ENCODE peak calls at places on chromosomes 7 and 10, in seven cellular contexts. U, P, S, E, C, Q and W are unnamed samples.

GRCh38 chr7:3338161-3338560 is 37.1 kb downstream of the SDK1 start:
- DNase-seq in C (peak), U (no peak), P (no peak), S (no peak), Q (no peak), E (no peak), W (no peak)

GRCh38 chr10:46323176-46323575 is 36.4 kb downstream of the ANTXRL start:
- DNase-seq in U (no peak), E (no peak), Q (no peak), S (no peak), C (no peak), P (no peak), W (no peak)

GRCh38 chr7:87416682-87417587 is 58.5 kb downstream of the ABCB4 start:
- DNase-seq in P (no peak), U (peak), Q (peak), C (peak), S (peak), E (no peak), W (peak)

GRCh38 chr10:34528320-34528719 is 286.8 kb downstream of the PARD3 start:
- DNase-seq in E (no peak), Q (no peak), P (peak), C (no peak), U (peak), S (peak), W (no peak)

GRCh38 chr7:100433592-100434296 is 2.6 kb downstream of the PPP1R35 start:
- DNase-seq in Q (no peak), S (no peak), C (no peak), P (no peak), U (no peak), E (no peak), W (no peak)

GRCh38 chr7:137975223-137975622 is 26.7 kb downstream of the CREB3L2 start:
- DNase-seq in S (no peak), P (no peak), C (no peak), E (no peak), U (no peak), Q (peak), W (peak)

GRCh38 chr10:30550967-30551815 is 78.4 kb downstream of the LYZL2 start:
- DNase-seq in P (no peak), U (no peak), Q (no peak), C (no peak), E (no peak), S (no peak), W (no peak)

GRCh38 chr10:133440633-133441285 is 13.0 kb upstream of the SCART1 start:
- DNase-seq in U (no peak), P (no peak), Q (peak), S (no peak), E (peak), C (no peak), W (no peak)

GRCh38 chr7:36638586-36639265 is 85.6 kb downstream of the AOAH start:
- DNase-seq in E (no peak), U (no peak), P (no peak), S (no peak), C (no peak), Q (no peak), W (peak)

GRCh38 chr10:68871105-68871711 is 29.9 kb upstream of the DDX50 start:
- DNase-seq in S (no peak), E (no peak), U (peak), Q (no peak), P (no peak), C (no peak), W (peak)

GRCh38 chr7:131221061-131221460 is 106.6 kb upstream of the MKLN1 start:
- DNase-seq in P (no peak), C (no peak), U (no peak), S (no peak), Q (no peak), E (peak), W (no peak)

GRCh38 chr7:80907612-80908011 is 11.2 kb downstream of the SEMA3C start:
- DNase-seq in P (no peak), C (no peak), S (no peak), Q (no peak), E (no peak), U (no peak), W (no peak)

GRCh38 chr7:140230862-140231778 is 54.3 kb upstream of the KDM7A start:
- DNase-seq in C (peak), S (peak), U (peak), E (no peak), Q (peak), P (no peak), W (peak)

GRCh38 chr10:27713906-27714305 is 31.7 kb downstream of the MKX start:
- DNase-seq in S (no peak), U (no peak), E (no peak), Q (no peak), P (no peak), C (no peak), W (no peak)

GRCh38 chr10:21528452-21529235 is 3.2 kb upstream of the SKIDA1 start:
- DNase-seq in Q (no peak), S (no peak), P (no peak), C (no peak), U (peak), E (no peak), W (peak)

GRCh38 chr7:79312022-79312421 is 141.4 kb downstream of the MAGI2 start:
- DNase-seq in S (no peak), E (no peak), Q (no peak), P (no peak), C (no peak), U (no peak), W (no peak)

GRCh38 chr10:60350400-60350799 is 39.3 kb downstream of the ANK3 start:
- DNase-seq in C (peak), Q (no peak), S (no peak), U (no peak), P (no peak), E (no peak), W (no peak)

GRCh38 chr7:158055726-158056510 is 531.7 kb downstream of the PTPRN2 start:
- DNase-seq in Q (no peak), U (no peak), C (no peak), S (no peak), P (no peak), E (no peak), W (no peak)

GRCh38 chr7:158053516-158053915 is 534.1 kb downstream of the PTPRN2 start:
- DNase-seq in C (no peak), Q (no peak), S (no peak), E (no peak), U (no peak), P (no peak), W (no peak)

GRCh38 chr7:158052381-158053095 is 535.1 kb downstream of the PTPRN2 start:
- DNase-seq in Q (no peak), S (no peak), E (no peak), C (no peak), P (no peak), U (no peak), W (no peak)

GRCh38 chr7:158054081-158054480 is 533.5 kb downstream of the PTPRN2 start:
- DNase-seq in U (no peak), S (no peak), Q (no peak), C (no peak), E (no peak), P (no peak), W (no peak)

DNA sequence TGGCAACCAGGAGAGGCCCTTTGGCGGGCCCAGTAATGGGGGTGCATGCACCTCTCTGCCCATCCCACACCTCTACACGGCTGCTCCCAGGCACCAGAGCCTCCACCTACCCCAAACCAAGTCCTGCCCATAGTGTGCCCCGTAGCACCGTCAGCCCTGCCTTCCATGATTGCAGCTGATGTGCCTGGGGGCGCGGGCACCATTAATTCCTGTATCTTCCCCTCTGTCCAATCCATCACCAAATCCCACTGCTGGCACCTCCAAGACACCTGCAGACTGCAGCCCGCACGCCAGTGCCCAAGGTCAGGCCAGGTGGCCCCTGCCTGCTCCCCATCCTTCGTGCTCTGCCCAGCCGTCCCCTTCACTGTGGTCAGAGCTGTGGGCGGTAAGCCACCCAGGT is 533.0 kb downstream of the PTPRN2 start:
- DNase-seq in C (no peak), S (no peak), U (no peak), Q (no peak), E (no peak), P (no peak), W (no peak)
- TF ChIP-seq POLR2A in C (no peak), S (no peak), U (no peak), Q (no peak), E (no peak), P (no peak), W (no peak)

DNA sequence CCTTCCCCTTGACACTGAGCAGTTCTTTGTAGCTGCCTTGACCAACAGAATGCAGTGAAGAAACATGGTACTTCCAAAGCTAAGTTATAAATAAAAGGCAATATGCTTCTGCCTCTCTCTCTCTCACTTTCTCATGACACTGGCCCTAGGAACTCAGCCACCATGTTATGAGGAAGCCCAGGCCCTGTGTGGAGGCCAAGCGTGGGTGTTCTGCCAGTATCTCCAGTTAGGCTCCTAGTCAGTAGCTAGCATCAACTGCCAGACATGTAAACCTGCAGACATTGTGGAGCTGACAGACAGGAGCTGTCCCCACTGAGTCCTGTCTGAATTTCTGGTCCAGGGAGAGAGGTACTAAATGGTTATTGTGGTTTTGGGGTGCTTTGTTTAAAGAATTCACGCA is 45.2 kb downstream of the TMEM209 start:
- DNase-seq in P (no peak), C (no peak), S (no peak), E (no peak), Q (no peak), U (no peak), W (no peak)
- TF ChIP-seq POLR2A in P (no peak), C (no peak), S (no peak), E (no peak), Q (no peak), U (no peak), W (no peak)

GRCh38 chr7:70703785-70704184 is 428.2 kb upstream of the GALNT17 start:
- DNase-seq in U (no peak), P (no peak), Q (no peak), S (no peak), C (no peak), E (no peak), W (no peak)
- TF ChIP-seq POLR2A in U (no peak), P (no peak), Q (no peak), S (no peak), C (no peak), E (no peak), W (no peak)

DNA sequence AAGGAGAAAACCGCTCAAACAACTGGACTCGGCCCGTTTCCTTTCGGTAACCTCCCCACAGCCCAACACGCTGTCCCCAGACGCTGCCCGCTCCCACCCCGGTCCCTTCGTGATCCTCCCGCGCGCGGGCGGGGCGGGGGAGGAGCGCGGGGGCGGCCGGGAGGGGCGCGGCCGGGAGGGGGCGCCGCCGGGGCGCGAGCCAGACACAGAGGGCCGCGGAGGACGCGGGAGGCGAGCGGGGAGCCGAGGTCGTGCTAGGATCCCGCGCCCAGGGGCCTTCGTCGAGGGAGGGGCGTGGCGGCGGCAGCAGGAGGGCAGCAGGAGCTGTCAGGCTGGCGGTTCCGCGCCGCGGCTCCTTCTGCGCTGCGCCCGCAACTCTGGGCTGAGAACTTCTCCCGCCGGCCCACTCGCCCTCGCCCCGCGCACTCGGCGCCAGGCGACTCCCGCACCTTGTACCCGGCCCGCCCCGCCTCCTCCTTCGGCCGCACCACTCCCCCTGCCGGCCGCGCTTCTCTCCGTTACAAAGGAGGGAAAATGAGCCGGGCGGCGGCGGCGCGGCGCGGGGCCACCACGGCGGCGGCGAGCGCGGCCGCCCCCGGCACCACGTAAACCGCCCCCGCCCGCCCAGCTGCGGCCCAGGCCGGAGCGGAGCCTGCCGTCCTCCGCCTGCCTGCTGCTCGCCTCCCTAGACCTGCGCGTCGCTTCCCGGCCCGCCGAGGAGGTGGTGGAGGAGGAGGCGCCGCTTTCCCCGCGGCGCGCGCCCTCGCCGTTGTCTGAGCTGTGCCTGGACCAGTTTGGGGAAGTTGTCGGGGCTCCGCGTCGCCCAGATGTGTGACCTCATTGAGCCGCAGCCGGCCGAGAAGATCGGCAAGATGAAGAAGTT is at the start of gene CDK14:
- DNase-seq in C (peak), P (peak), Q (peak), E (no peak), U (peak), S (peak), W (peak)
- TF ChIP-seq POLR2A in C (peak), P (peak), Q (no peak), E (no peak), U (no peak), S (no peak), W (no peak)